ENCODE peak calls at places on chromosomes 2 and 18, in six cellular contexts. L, V, A, O, H and J are unnamed samples.
A peak's percentile ranks its signal among the peaks of the same experiment; 100 is the strongest.

GRCh38 chr2:71749671-71750101 is 296.3 kb downstream of the DYSF start:
- DNase-seq in L (no peak), O (no peak), H (peak; percentile 80), A (peak; percentile 64), V (peak; percentile 3), J (no peak)

GRCh38 chr2:170505631-170506270 is 209.4 kb upstream of the SP5 start:
- DNase-seq in O (no peak), V (no peak), H (no peak), A (no peak), L (no peak), J (no peak)

GRCh38 chr2:81835318-81836000 is 1530.9 kb upstream of the LRRTM1 start:
- DNase-seq in L (no peak), O (no peak), H (peak; percentile 32), A (no peak), V (no peak), J (no peak)

GRCh38 chr2:127619901-127620705 is 25.9 kb upstream of the GPR17 start:
- DNase-seq in A (no peak), H (no peak), L (peak; percentile 4), V (peak; percentile 68), O (peak; percentile 72), J (peak; percentile 75)

GRCh38 chr2:27636766-27637165 is 7.9 kb downstream of the GPN1 start:
- DNase-seq in A (no peak), V (no peak), O (no peak), H (no peak), L (no peak), J (no peak)

GRCh38 chr2:85162746-85163301 is 29.6 kb downstream of the TCF7L1 start:
- DNase-seq in O (no peak), L (no peak), V (no peak), H (peak; percentile 72), A (no peak), J (no peak)

GRCh38 chr18:25261768-25262167 is 90.2 kb downstream of the ZNF521 start:
- DNase-seq in V (no peak), H (no peak), A (no peak), O (no peak), L (no peak), J (no peak)

GRCh38 chr2:48983556-48983955 is 170.8 kb downstream of the FSHR start:
- DNase-seq in H (no peak), O (no peak), A (no peak), L (no peak), V (no peak), J (no peak)

GRCh38 chr18:37298816-37299215 is 266.8 kb downstream of the CELF4 start:
- DNase-seq in V (no peak), A (no peak), H (no peak), L (no peak), O (no peak), J (no peak)

GRCh38 chr18:72986103-72986502 is 118.3 kb upstream of the NETO1 start:
- DNase-seq in O (no peak), A (no peak), H (peak; percentile 32), V (no peak), L (no peak), J (no peak)

GRCh38 chr2:54914637-54915036 is 135.6 kb downstream of the RTN4 start:
- DNase-seq in V (no peak), O (no peak), A (no peak), L (no peak), H (no peak), J (no peak)

GRCh38 chr2:234951386-234952269 is at the start of gene SH3BP4:
- DNase-seq in A (peak; percentile 50), L (peak; percentile 86), V (peak; percentile 52), H (peak; percentile 48), O (peak; percentile 59), J (peak; percentile 60)

GRCh38 chr2:223363085-223363484 is 239.1 kb downstream of the SCG2 start:
- DNase-seq in V (no peak), O (no peak), A (no peak), H (no peak), L (no peak), J (no peak)

GRCh38 chr2:46358713-46359112 is 61.5 kb downstream of the EPAS1 start:
- DNase-seq in H (no peak), A (no peak), L (no peak), O (no peak), V (no peak), J (no peak)

GRCh38 chr2:98496750-98497493 is 52.3 kb downstream of the INPP4A start:
- DNase-seq in H (no peak), O (no peak), V (no peak), A (no peak), L (no peak), J (no peak)

GRCh38 chr2:120778244-120778643 is 42.6 kb downstream of the GLI2 start:
- DNase-seq in L (no peak), V (no peak), A (peak; percentile 45), H (peak; percentile 59), O (no peak), J (no peak)

GRCh38 chr2:69955029-69955428 is 6.4 kb downstream of the ASPRV1 start:
- DNase-seq in V (no peak), O (no peak), H (no peak), A (no peak), L (no peak), J (no peak)

GRCh38 chr2:128310094-128310716 is 8.5 kb downstream of the HS6ST1 start:
- DNase-seq in H (no peak), A (no peak), O (no peak), L (peak; percentile 14), V (no peak), J (no peak)

GRCh38 chr2:109473616-109474318 is 140.0 kb downstream of the SEPTIN10 start:
- DNase-seq in H (no peak), O (no peak), A (no peak), V (no peak), L (no peak), J (no peak)

GRCh38 chr2:54878182-54878581 is 154.7 kb downstream of the EML6 start:
- DNase-seq in O (no peak), A (no peak), V (no peak), H (no peak), L (peak; percentile 15), J (no peak)

GRCh38 chr18:50009772-50010171 is 185.2 kb downstream of the MYO5B start:
- DNase-seq in V (peak; percentile 45), A (peak; percentile 23), O (peak; percentile 44), H (no peak), L (peak; percentile 38), J (peak; percentile 47)

GRCh38 chr18:2981212-2981728 is 31.7 kb downstream of the LPIN2 start:
- DNase-seq in A (peak; percentile 89), O (no peak), H (peak; percentile 87), L (no peak), V (no peak), J (no peak)

GRCh38 chr2:1812926-1813325 is 68.6 kb upstream of the PXDN start:
- DNase-seq in L (no peak), A (no peak), H (no peak), O (no peak), V (no peak), J (no peak)

GRCh38 chr2:46779447-46779941 is 136.1 kb downstream of the MCFD2 start:
- DNase-seq in V (no peak), L (no peak), O (no peak), H (peak; percentile 52), A (no peak), J (no peak)

GRCh38 chr18:25074925-25075693 is 276.9 kb downstream of the ZNF521 start:
- DNase-seq in H (no peak), V (no peak), L (no peak), A (no peak), O (no peak), J (no peak)

GRCh38 chr2:228516019-228516418 is 334.5 kb upstream of the SPHKAP start:
- DNase-seq in L (no peak), V (no peak), O (no peak), A (no peak), H (no peak), J (no peak)

GRCh38 chr18:51568151-51568550 is 370.7 kb upstream of the MEX3C start:
- DNase-seq in L (no peak), O (no peak), A (no peak), H (no peak), V (no peak), J (no peak)
- TF ChIP-seq CTCF in L (no peak), O (no peak), A (no peak), H (no peak), V (no peak), J (no peak)

GRCh38 chr2:74632939-74633312 is 15.2 kb downstream of the M1AP start:
- DNase-seq in A (no peak), L (no peak), H (no peak), V (no peak), O (no peak), J (no peak)

GRCh38 chr2:74628538-74629105 is 19.5 kb downstream of the M1AP start:
- DNase-seq in V (no peak), A (no peak), H (no peak), L (no peak), O (no peak), J (no peak)

GRCh38 chr2:74632209-74632938 is 15.8 kb downstream of the M1AP start:
- DNase-seq in V (no peak), H (no peak), L (no peak), O (no peak), A (peak; percentile 18), J (no peak)
- TF ChIP-seq CTCF in V (no peak), H (no peak), L (no peak), O (no peak), A (peak; percentile 46), J (no peak)

DNA sequence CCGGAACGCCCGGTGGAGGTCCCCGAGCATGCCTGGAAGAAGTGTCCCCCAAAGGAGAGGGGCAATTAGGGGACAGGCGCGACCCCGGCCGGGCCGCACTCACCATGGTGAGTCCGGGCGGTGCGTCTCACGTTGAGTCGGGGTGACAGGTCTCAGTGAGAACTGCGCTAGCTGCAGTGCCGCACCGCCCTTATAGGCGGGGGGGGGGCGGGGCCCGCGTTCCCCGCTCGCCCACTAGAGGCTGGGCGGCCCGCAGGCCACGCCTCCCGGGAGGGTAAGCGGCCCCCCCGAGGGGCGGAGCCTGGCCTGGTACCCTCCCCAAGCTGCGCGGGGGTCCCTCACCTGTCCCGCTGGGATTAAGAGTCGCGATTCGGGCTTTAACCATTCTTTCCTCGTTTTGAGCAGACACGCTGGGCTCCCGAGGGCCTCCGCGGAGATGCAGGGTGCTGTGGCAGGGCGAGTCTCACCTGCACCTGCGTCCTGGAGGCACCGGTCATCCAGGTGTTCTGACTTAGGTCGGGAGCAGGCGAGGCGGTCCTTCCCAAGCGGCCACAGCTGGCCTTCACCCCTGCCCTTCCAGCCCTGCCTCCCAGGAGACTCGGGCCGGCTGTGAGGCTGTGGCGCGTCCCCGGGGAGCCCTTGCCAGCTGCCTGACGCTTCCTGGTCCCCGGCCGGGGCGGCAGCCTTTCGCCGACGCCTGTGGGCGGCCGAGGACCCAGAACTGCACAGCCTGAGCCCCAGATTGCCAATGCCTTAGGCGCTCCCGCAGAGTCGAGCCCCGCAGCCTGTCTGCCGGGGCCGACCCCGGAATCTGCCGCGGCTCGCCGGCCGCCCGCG is at the start of gene TUBA4A:
- DNase-seq in H (peak; percentile 18), O (peak; percentile 98), V (peak; percentile 97), L (peak; percentile 87), A (no peak), J (peak; percentile 99)
- TF ChIP-seq CTCF in H (no peak), O (no peak), V (no peak), L (no peak), A (no peak), J (no peak)

GRCh38 chr2:135875491-135876065 is 665 bp downstream of the MCM6 start:
- DNase-seq in O (peak; percentile 75), V (peak; percentile 74), A (peak; percentile 49), L (peak; percentile 41), H (peak; percentile 46), J (peak; percentile 70)

GRCh38 chr2:135870571-135870970 is 5.7 kb downstream of the MCM6 start:
- DNase-seq in H (no peak), O (peak; percentile 24), V (no peak), A (no peak), L (no peak), J (peak; percentile 23)

GRCh38 chr2:135874966-135875365 is 1.3 kb downstream of the MCM6 start:
- DNase-seq in H (no peak), L (no peak), O (no peak), A (no peak), V (no peak), J (no peak)

GRCh38 chr2:135876066-135876711 is at the start of gene MCM6:
- DNase-seq in A (peak; percentile 99), O (peak; percentile 97), L (peak; percentile 98), H (peak; percentile 96), V (peak; percentile 96), J (peak; percentile 97)
- TF ChIP-seq CTCF in A (peak; percentile 33), O (no peak), L (no peak), H (no peak), V (no peak), J (no peak)